ENCODE peak calls at places on chromosomes 16 and 17, in eight cellular contexts. G is transverse colon, X is A549, P is uterus, C is HCT116, M is esophagus squamous epithelium, K is HepG2, D is GM23338. Y is an unnamed sample.

GRCh38 chr16:49596699-49597291 is 223.2 kb downstream of the C16orf78 start:
- DNase-seq in G (no peak), X (no peak), P (no peak), C (no peak), M (no peak), K (no peak), D (no peak), Y (no peak)

GRCh38 chr16:88039591-88039990 is 88.4 kb downstream of the BANP start:
- DNase-seq in G (no peak), X (no peak), P (no peak), C (no peak), M (no peak), K (no peak), D (no peak), Y (no peak)

GRCh38 chr17:59378621-59379194 is 47.3 kb downstream of the YPEL2 start:
- DNase-seq in G (peak; percentile 44), X (no peak), P (peak; percentile 30), C (no peak), M (no peak), K (no peak), D (no peak), Y (peak; percentile 55)

GRCh38 chr16:78485899-78486221 is 386.4 kb downstream of the WWOX start:
- DNase-seq in G (no peak), X (no peak), P (no peak), C (no peak), M (no peak), K (peak; percentile 37), D (no peak), Y (no peak)

GRCh38 chr17:55421179-55421934 is at the start of gene MMD:
- DNase-seq in G (peak; percentile 67), X (no peak), P (peak; percentile 43), C (no peak), M (no peak), K (no peak), D (peak; percentile 51), Y (peak; percentile 68)

GRCh38 chr16:57899771-57900661 is 70.9 kb downstream of the CNGB1 start:
- DNase-seq in G (peak; percentile 76), X (peak; percentile 74), P (peak; percentile 61), C (peak; percentile 59), M (no peak), K (peak; percentile 60), D (peak; percentile 86), Y (peak; percentile 80)

GRCh38 chr16:15032547-15033308 is 23.1 kb downstream of the NTAN1 start:
- DNase-seq in G (peak; percentile 3), X (no peak), P (no peak), C (no peak), M (no peak), K (no peak), D (no peak), Y (no peak)

GRCh38 chr17:42131971-42132370 is 9.4 kb downstream of the HSPB9 start:
- DNase-seq in G (no peak), X (no peak), P (no peak), C (no peak), M (no peak), K (no peak), D (no peak), Y (no peak)

GRCh38 chr17:57468932-57469775 is 212.8 kb downstream of the MSI2 start:
- DNase-seq in G (no peak), X (no peak), P (no peak), C (no peak), M (no peak), K (peak; percentile 66), D (no peak), Y (no peak)

GRCh38 chr16:31333686-31334649 is 21.0 kb upstream of the ITGAX start:
- DNase-seq in G (no peak), X (peak; percentile 73), P (no peak), C (peak; percentile 52), M (no peak), K (peak; percentile 66), D (peak; percentile 71), Y (no peak)

GRCh38 chr16:84597518-84598390 is 20.1 kb downstream of the COTL1 start:
- DNase-seq in G (no peak), X (no peak), P (no peak), C (no peak), M (no peak), K (no peak), D (no peak), Y (no peak)

GRCh38 chr17:45363498-45363897 is 46.7 kb upstream of the MAP3K14 start:
- DNase-seq in G (no peak), X (no peak), P (no peak), C (no peak), M (no peak), K (no peak), D (no peak), Y (no peak)

GRCh38 chr16:631808-632358 is 1.1 kb downstream of the WFIKKN1 start:
- DNase-seq in G (no peak), X (no peak), P (no peak), C (no peak), M (no peak), K (no peak), D (no peak), Y (no peak)

GRCh38 chr16:82456683-82457082 is 170.1 kb upstream of the CDH13 start:
- DNase-seq in G (peak; percentile 53), X (peak; percentile 64), P (peak; percentile 16), C (peak; percentile 57), M (no peak), K (peak; percentile 50), D (peak; percentile 82), Y (peak; percentile 73)

GRCh38 chr17:64278614-64279013 is 15.6 kb upstream of the TEX2 start:
- DNase-seq in G (peak; percentile 20), X (peak; percentile 45), P (no peak), C (peak; percentile 16), M (no peak), K (no peak), D (no peak), Y (no peak)

GRCh38 chr17:76716834-76717205 is 6.1 kb upstream of the MXRA7 start:
- DNase-seq in G (no peak), X (no peak), P (no peak), C (no peak), M (no peak), K (no peak), D (no peak), Y (no peak)

GRCh38 chr17:69506489-69506888 is 92.0 kb downstream of the MAP2K6 start:
- DNase-seq in G (no peak), X (peak; percentile 56), P (no peak), C (no peak), M (no peak), K (peak; percentile 38), D (peak; percentile 64), Y (no peak)

GRCh38 chr17:27323538-27324212 is 29.8 kb downstream of the WSB1 start:
- DNase-seq in G (peak; percentile 89), X (peak; percentile 69), P (peak; percentile 68), C (no peak), M (no peak), K (peak; percentile 77), D (peak; percentile 48), Y (peak; percentile 89)

GRCh38 chr17:73819440-73820395 is 175.5 kb upstream of the SDK2 start:
- DNase-seq in G (no peak), X (no peak), P (no peak), C (no peak), M (no peak), K (no peak), D (no peak), Y (no peak)

GRCh38 chr16:68506331-68507053 is 32.6 kb upstream of the ZFP90 start:
- DNase-seq in G (no peak), X (no peak), P (no peak), C (no peak), M (no peak), K (no peak), D (no peak), Y (peak; percentile 19)

GRCh38 chr17:57875109-57876022 is 25.5 kb upstream of the MRPS23 start:
- DNase-seq in G (peak; percentile 59), X (peak; percentile 96), P (peak; percentile 86), C (peak; percentile 90), M (no peak), K (peak; percentile 93), D (peak; percentile 91), Y (peak; percentile 62)

GRCh38 chr16:31458073-31458834 is 1.0 kb upstream of the ARMC5 start:
- DNase-seq in G (peak; percentile 72), X (peak; percentile 60), P (no peak), C (no peak), M (no peak), K (peak; percentile 95), D (peak; percentile 71), Y (peak; percentile 64)

GRCh38 chr17:67566656-67567055 is 151.1 kb upstream of the NOL11 start:
- DNase-seq in G (no peak), X (no peak), P (no peak), C (no peak), M (no peak), K (no peak), D (no peak), Y (no peak)

GRCh38 chr17:49191917-49192741 is 18.2 kb downstream of the GNGT2 start:
- DNase-seq in G (peak; percentile 94), X (peak; percentile 98), P (peak; percentile 95), C (peak; percentile 89), M (no peak), K (peak; percentile 90), D (peak; percentile 89), Y (peak; percentile 97)
- TF ChIP-seq CTCF in G (peak; percentile 15), X (peak; percentile 70), P (peak; percentile 44), C (peak; percentile 24), M (no peak), K (peak; percentile 83), D (peak; percentile 52), Y (no peak)

GRCh38 chr16:80344570-80344969 is 196.2 kb upstream of the DYNLRB2 start:
- DNase-seq in G (no peak), X (no peak), P (no peak), C (no peak), M (no peak), K (no peak), D (no peak), Y (no peak)
- H3K4me1 ChIP-seq in G (no peaks in the 10 kb centered on the region), X (no peaks in the 10 kb centered on the region), P (no peaks in the 10 kb centered on the region), C (no peaks in the 10 kb centered on the region), M (no peaks in the 10 kb centered on the region), K (peaks cover 7% of the 10 kb centered on the region), D (no peaks in the 10 kb centered on the region), Y (no peaks in the 10 kb centered on the region)

GRCh38 chr17:4313482-4314114 is 49.8 kb upstream of the ANKFY1 start:
- DNase-seq in G (no peak), X (no peak), P (no peak), C (no peak), M (no peak), K (no peak), D (no peak), Y (no peak)
- H3K4me3 ChIP-seq in G (no peak overlapping the region), X (no peak overlapping the region), P (no peak overlapping the region), C (no peak overlapping the region), M (no peak overlapping the region), K (no peak overlapping the region), D (no peak overlapping the region), Y (no peak overlapping the region)

GRCh38 chr16:22139008-22139407 is 23.3 kb upstream of the SDR42E2 start:
- DNase-seq in G (no peak), X (no peak), P (no peak), C (no peak), M (no peak), K (no peak), D (no peak), Y (no peak)

GRCh38 chr16:22139732-22140131 is 22.6 kb upstream of the SDR42E2 start:
- DNase-seq in G (no peak), X (no peak), P (no peak), C (no peak), M (no peak), K (no peak), D (no peak), Y (no peak)

GRCh38 chr16:22144520-22144919 is 17.8 kb upstream of the SDR42E2 start:
- DNase-seq in G (no peak), X (no peak), P (no peak), C (no peak), M (no peak), K (no peak), D (no peak), Y (no peak)

GRCh38 chr16:22138482-22138881 is 23.8 kb upstream of the SDR42E2 start:
- DNase-seq in G (no peak), X (no peak), P (no peak), C (no peak), M (no peak), K (no peak), D (no peak), Y (no peak)

GRCh38 chr16:22141746-22142145 is 20.6 kb upstream of the SDR42E2 start:
- DNase-seq in G (no peak), X (peak; percentile 54), P (no peak), C (peak; percentile 21), M (no peak), K (peak; percentile 50), D (peak; percentile 81), Y (no peak)
- TF ChIP-seq CTCF in G (peak; percentile 13), X (peak; percentile 35), P (no peak), C (no peak), M (no peak), K (peak; percentile 52), D (peak; percentile 68), Y (no peak)